ENCODE peak calls at places on chromosomes 3 and 15, in five cellular contexts. U is hepatocyte, J is MM.1S, C is OCI-LY7, X is HCT116. Q is an unnamed sample. For H3K9me2, the result is how much of the 10 kb centered on the place peaks cover.

GRCh38 chr3:72137865-72138861 is 353.2 kb upstream of the PROK2 start:
- DNase-seq in C (no peak), X (no peak), U (no peak), J (no peak), Q (no peak)

GRCh38 chr3:156834435-156834834 is 8.3 kb downstream of the LEKR1 start:
- DNase-seq in C (no peak), X (no peak), U (no peak), J (no peak), Q (no peak)

GRCh38 chr3:7547826-7548225 is 686.9 kb downstream of the GRM7 start:
- DNase-seq in U (no peak), C (no peak), X (no peak), J (no peak), Q (no peak)

GRCh38 chr3:134644731-134645514 is 5.9 kb downstream of the KY start:
- DNase-seq in C (no peak), J (no peak), X (no peak), U (no peak), Q (no peak)

GRCh38 chr3:141795719-141796435 is 32.7 kb downstream of the GRK7 start:
- DNase-seq in J (no peak), C (no peak), X (no peak), U (no peak), Q (no peak)

GRCh38 chr3:184381261-184382224 is 1.7 kb downstream of the CHRD start:
- DNase-seq in J (no peak), X (no peak), U (no peak), C (no peak), Q (no peak)

GRCh38 chr3:30768703-30769550 is 125.5 kb downstream of the GADL1 start:
- DNase-seq in X (peak), C (peak), U (peak), J (peak), Q (no peak)

GRCh38 chr3:161171113-161171512 is 50.0 kb upstream of the NMD3 start:
- DNase-seq in U (peak), J (no peak), X (no peak), C (no peak), Q (no peak)

GRCh38 chr3:132284006-132284405 is 33.2 kb upstream of the ACP3 start:
- DNase-seq in U (no peak), X (no peak), C (no peak), J (no peak), Q (no peak)
- H2AFZ ChIP-seq in U (peak), X (no peak), C (no peak), J (no peak), Q (peak)

GRCh38 chr3:50303038-50303815 is at the start of gene HYAL1:
- DNase-seq in X (peak), U (peak), C (no peak), J (no peak), Q (no peak)
- TF ChIP-seq CTCF in X (peak), U (peak), C (no peak), J (no peak), Q (no peak)

GRCh38 chr3:41162981-41163380 is 36.3 kb upstream of the CTNNB1 start:
- DNase-seq in J (no peak), C (no peak), U (no peak), X (no peak), Q (no peak)

GRCh38 chr3:41159581-41160189 is 39.6 kb upstream of the CTNNB1 start:
- DNase-seq in X (peak), J (no peak), U (peak), C (no peak), Q (no peak)

GRCh38 chr3:41158947-41159346 is 40.4 kb upstream of the CTNNB1 start:
- DNase-seq in J (no peak), X (no peak), C (no peak), U (peak), Q (peak)

GRCh38 chr3:41162541-41162940 is 36.8 kb upstream of the CTNNB1 start:
- DNase-seq in U (no peak), C (no peak), X (no peak), J (no peak), Q (no peak)

GRCh38 chr3:41163399-41163798 is 35.9 kb upstream of the CTNNB1 start:
- DNase-seq in U (peak), J (no peak), C (no peak), X (no peak), Q (no peak)
- H3K9me2 ChIP-seq in U (under half), J (under half), C (under half), X (under half), Q (under half)

DNA sequence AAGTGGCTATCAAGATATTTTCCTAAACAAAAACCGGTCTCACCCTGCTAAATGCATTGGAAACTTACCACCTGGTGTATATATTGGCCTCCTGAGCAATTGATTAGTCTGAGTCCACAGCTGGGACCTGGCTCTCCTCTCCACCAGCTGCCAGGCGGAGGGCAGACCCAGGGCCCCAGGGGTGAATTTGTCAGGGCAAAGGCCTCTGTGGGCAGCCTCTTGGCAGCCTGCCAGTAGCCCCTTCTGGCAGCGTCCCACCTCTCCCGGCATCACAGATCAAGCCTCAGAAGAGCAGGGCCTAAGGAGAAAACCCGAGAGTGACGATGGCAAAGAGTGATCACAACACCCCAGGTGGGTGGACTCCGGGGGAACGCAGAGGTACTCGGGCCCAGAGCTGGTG is 43.0 kb upstream of the IDH2 start:
- DNase-seq in C (no peak), J (no peak), X (no peak), U (no peak), Q (no peak)
- H2AFZ ChIP-seq in C (no peak), J (no peak), X (no peak), U (no peak), Q (no peak)

DNA sequence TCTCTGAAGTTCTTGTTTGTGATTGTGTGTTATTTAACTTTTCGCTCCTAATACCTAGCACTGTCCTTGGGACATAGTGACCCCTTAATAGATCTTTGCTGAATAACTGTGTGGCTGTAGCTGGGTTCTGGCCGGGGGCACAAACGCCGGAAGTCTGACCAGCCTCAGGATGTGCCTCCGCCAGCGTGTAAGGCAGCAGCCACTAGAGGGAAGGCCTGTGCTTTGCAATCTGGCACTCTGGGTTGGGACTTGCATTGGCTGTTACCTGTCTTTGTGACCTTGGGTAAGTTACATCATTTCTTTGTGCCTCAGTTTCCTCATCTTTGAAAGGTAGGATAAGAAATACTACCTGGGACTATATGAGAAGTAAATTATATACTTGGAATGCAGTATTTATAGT is 158.7 kb downstream of the GHSR start:
- DNase-seq in U (no peak), C (no peak), J (peak), X (no peak), Q (no peak)
- TF ChIP-seq CTCF in U (peak), C (peak), J (peak), X (peak), Q (no peak)

GRCh38 chr3:41167722-41168497 is 31.4 kb upstream of the CTNNB1 start:
- DNase-seq in U (no peak), X (no peak), J (no peak), C (no peak), Q (no peak)

GRCh38 chr3:41169038-41169437 is 30.3 kb upstream of the CTNNB1 start:
- DNase-seq in X (no peak), U (peak), C (no peak), J (no peak), Q (no peak)

GRCh38 chr3:41164776-41165175 is 34.5 kb upstream of the CTNNB1 start:
- DNase-seq in J (no peak), X (no peak), U (no peak), C (no peak), Q (no peak)
- H3K9me2 ChIP-seq in J (under half), X (under half), U (under half), C (under half), Q (under half)

Q was measured in PC-9.